ENCODE peak calls at places on chromosome 3, in six cellular contexts. D, K, F, V, S and G are unnamed samples.

GRCh38 chr3:126828306-126828705 is 124.3 kb downstream of the CHCHD6 start:
- DNase-seq in D (no peak), F (no peak), S (no peak), V (no peak), K (no peak), G (no peak)

GRCh38 chr3:194011807-194012206 is 124.1 kb upstream of the HES1 start:
- DNase-seq in V (no peak), F (no peak), D (no peak), K (no peak), S (no peak), G (no peak)

GRCh38 chr3:150443331-150443741 is 35.2 kb downstream of the TSC22D2 start:
- DNase-seq in D (no peak), F (peak; percentile 22), V (no peak), K (no peak), S (peak; percentile 22), G (no peak)

GRCh38 chr3:5013021-5013906 is 34.0 kb downstream of the BHLHE40 start:
- DNase-seq in S (no peak), D (no peak), F (no peak), V (no peak), K (no peak), G (no peak)

GRCh38 chr3:79517766-79518413 is 249.9 kb downstream of the ROBO1 start:
- DNase-seq in D (no peak), S (no peak), F (no peak), V (no peak), K (peak; percentile 50), G (no peak)

GRCh38 chr3:170614214-170614966 is 28.5 kb upstream of the SLC7A14 start:
- DNase-seq in V (no peak), K (no peak), S (peak; percentile 80), F (peak; percentile 57), D (no peak), G (no peak)

GRCh38 chr3:98914210-98915080 is 12.9 kb upstream of the DCBLD2 start:
- DNase-seq in S (no peak), V (no peak), F (no peak), D (no peak), K (no peak), G (no peak)

GRCh38 chr3:72353236-72354105 is 494.8 kb downstream of the SHQ1 start:
- DNase-seq in V (no peak), K (no peak), S (no peak), D (no peak), F (no peak), G (no peak)

GRCh38 chr3:29533992-29534391 is 253.1 kb downstream of the RBMS3 start:
- DNase-seq in D (no peak), V (no peak), K (no peak), S (no peak), F (no peak), G (no peak)

GRCh38 chr3:9914559-9915251 is 2.2 kb upstream of the IL17RC start:
- DNase-seq in K (no peak), V (no peak), F (no peak), D (peak; percentile 20), S (no peak), G (peak; percentile 3)

GRCh38 chr3:197881601-197882000 is 68.4 kb upstream of the RPL35A start:
- DNase-seq in F (no peak), K (no peak), V (no peak), D (no peak), S (no peak), G (no peak)

GRCh38 chr3:15601399-15602145 is at the start of the genes BTD and HACL1:
- DNase-seq in F (peak; percentile 98), V (no peak), D (peak; percentile 99), K (peak; percentile 99), S (peak; percentile 97), G (no peak)

GRCh38 chr3:139416275-139416674 is 26.8 kb upstream of the COPB2 start:
- DNase-seq in K (no peak), F (no peak), V (no peak), S (no peak), D (no peak), G (no peak)

GRCh38 chr3:138846350-138846756 is 11.6 kb upstream of the PIK3CB start:
- DNase-seq in S (no peak), D (no peak), F (no peak), K (no peak), V (no peak), G (no peak)

GRCh38 chr3:138850151-138850550 is 15.4 kb upstream of the PIK3CB start:
- DNase-seq in V (no peak), S (no peak), K (peak; percentile 48), D (no peak), F (no peak), G (no peak)

GRCh38 chr3:41364736-41365135 is 165.4 kb downstream of the CTNNB1 start:
- DNase-seq in K (no peak), D (no peak), S (no peak), F (no peak), V (no peak), G (no peak)

GRCh38 chr3:149233323-149233722 is 11.7 kb upstream of the CP start:
- DNase-seq in D (no peak), V (no peak), F (no peak), K (no peak), S (no peak), G (no peak)

GRCh38 chr3:184145120-184145524 is 10.0 kb downstream of the EIF2B5 start:
- DNase-seq in K (peak; percentile 52), V (no peak), S (no peak), F (no peak), D (peak; percentile 33), G (no peak)

GRCh38 chr3:122880624-122881023 is 85.8 kb downstream of the SLC49A4 start:
- DNase-seq in S (no peak), V (no peak), F (no peak), K (no peak), D (no peak), G (no peak)

GRCh38 chr3:27567251-27567650 is 83.1 kb upstream of the SLC4A7 start:
- DNase-seq in F (no peak), S (no peak), K (no peak), D (no peak), V (no peak), G (no peak)

GRCh38 chr3:4776980-4777581 is 202.2 kb upstream of the BHLHE40 start:
- DNase-seq in F (no peak), D (no peak), K (no peak), V (no peak), S (peak; percentile 84), G (no peak)

GRCh38 chr3:20185364-20185732 is 658 bp downstream of the SGO1 start:
- DNase-seq in F (no peak), S (no peak), D (no peak), V (no peak), K (peak; percentile 23), G (no peak)

GRCh38 chr3:49339593-49339946 is 283 bp downstream of the USP4 start:
- DNase-seq in S (no peak), D (peak; percentile 14), V (no peak), K (no peak), F (no peak), G (no peak)

GRCh38 chr3:153028336-153028735 is 133.7 kb upstream of the RAP2B start:
- DNase-seq in V (no peak), D (no peak), F (no peak), S (no peak), K (no peak), G (no peak)

GRCh38 chr3:30167511-30168135 is 438.8 kb upstream of the TGFBR2 start:
- DNase-seq in K (no peak), S (no peak), D (no peak), V (no peak), F (no peak), G (no peak)

GRCh38 chr3:142960322-142960850 is 3.1 kb downstream of the PAQR9 start:
- DNase-seq in S (no peak), V (no peak), K (no peak), D (no peak), F (no peak), G (no peak)

GRCh38 chr3:31918179-31919165 is 62.6 kb downstream of the OSBPL10 start:
- DNase-seq in K (no peak), S (no peak), V (no peak), D (no peak), F (no peak), G (no peak)

GRCh38 chr3:103991461-103992115 is 1375.1 kb upstream of the ALCAM start:
- DNase-seq in D (no peak), S (peak; percentile 6), F (no peak), K (peak; percentile 34), V (no peak), G (no peak)

GRCh38 chr3:126715432-126715831 is 11.4 kb downstream of the CHCHD6 start:
- DNase-seq in V (no peak), D (no peak), F (no peak), S (no peak), K (no peak), G (no peak)

GRCh38 chr3:33911525-33912322 is 113.3 kb downstream of the PDCD6IP start:
- DNase-seq in D (no peak), F (peak; percentile 6), V (no peak), S (peak; percentile 19), K (no peak), G (no peak)

GRCh38 chr3:3232251-3232650 is 52.8 kb upstream of the CRBN start:
- DNase-seq in K (no peak), S (no peak), D (no peak), F (no peak), V (no peak), G (no peak)